ENCODE peak calls at places on chromosomes 2 and 18, in five cellular contexts. U is EL; X is stimulated activated CD4-positive, alpha-beta T cell treated with anti-CD3 and anti-CD28 coated beads, Interleukin-2, amount 100 ng/mL, for 48 hours; C is Peyer's patch; V is substantia nigra. W is an unnamed sample.

GRCh38 chr18:31245820-31246219 is 72.1 kb upstream of the DSG1 start:
- DNase-seq in C (no peak), V (no peak), U (no peak), X (no peak), W (no peak)

GRCh38 chr2:223591596-223591995 is 10.6 kb downstream of the SCG2 start:
- DNase-seq in X (no peak), C (no peak), U (peak; percentile 43), V (no peak), W (no peak)

GRCh38 chr2:66813525-66813924 is 378.6 kb downstream of the MEIS1 start:
- DNase-seq in V (no peak), X (no peak), U (no peak), C (no peak), W (no peak)

GRCh38 chr2:211611061-211611518 is 927.5 kb downstream of the ERBB4 start:
- DNase-seq in V (no peak), U (peak; percentile 2), C (no peak), X (no peak), W (no peak)

GRCh38 chr18:41751161-41751560 is 203.9 kb upstream of the PIK3C3 start:
- DNase-seq in V (no peak), U (peak; percentile 31), X (no peak), C (no peak), W (no peak)

GRCh38 chr2:95025406-95026319 is at the start of gene MAL:
- DNase-seq in U (peak; percentile 11), C (no peak), X (peak; percentile 46), V (peak; percentile 69), W (peak; percentile 27)

GRCh38 chr2:238930216-238930615 is 82.3 kb downstream of the TWIST2 start:
- DNase-seq in V (no peak), X (no peak), U (no peak), C (no peak), W (no peak)

GRCh38 chr2:102736174-102736606 is 25.6 kb upstream of the TMEM182 start:
- DNase-seq in X (no peak), V (no peak), C (peak; percentile 74), U (peak; percentile 33), W (peak; percentile 63)

GRCh38 chr2:109239720-109240119 is 110.7 kb downstream of the SH3RF3 start:
- DNase-seq in X (no peak), U (peak; percentile 80), V (no peak), C (no peak), W (no peak)

GRCh38 chr2:231294116-231294515 is 95.7 kb downstream of the ARMC9 start:
- DNase-seq in V (no peak), X (no peak), C (no peak), U (no peak), W (no peak)

GRCh38 chr2:129771606-129772598 is 207.6 kb upstream of the RAB6C start:
- DNase-seq in V (no peak), U (no peak), C (no peak), X (no peak), W (no peak)

GRCh38 chr2:165406053-165406628 is 63.4 kb upstream of the CSRNP3 start:
- DNase-seq in U (peak; percentile 1), X (no peak), V (no peak), C (no peak), W (no peak)

GRCh38 chr2:174259981-174260380 is 11.6 kb upstream of the OLA1 start:
- DNase-seq in C (no peak), X (no peak), U (peak; percentile 66), V (no peak), W (no peak)

GRCh38 chr18:36533446-36534153 is 236.1 kb downstream of the FHOD3 start:
- DNase-seq in V (no peak), C (no peak), U (no peak), X (no peak), W (no peak)

GRCh38 chr2:203077458-203077857 is 62.8 kb downstream of the NBEAL1 start:
- DNase-seq in X (no peak), V (no peak), C (no peak), U (peak; percentile 34), W (no peak)

GRCh38 chr2:187500585-187501359 is 52.7 kb upstream of the CALCRL start:
- DNase-seq in U (peak; percentile 66), X (no peak), V (no peak), C (peak; percentile 65), W (no peak)

GRCh38 chr2:146642066-146642465 is 1202.8 kb upstream of the ACVR2A start:
- DNase-seq in X (no peak), U (no peak), V (no peak), C (no peak), W (no peak)

GRCh38 chr18:21955757-21956652 is 213.4 kb upstream of the GATA6 start:
- DNase-seq in C (peak; percentile 86), U (peak; percentile 61), V (peak; percentile 5), X (peak; percentile 82), W (peak; percentile 90)

GRCh38 chr2:121648206-121648605 is 1.1 kb downstream of the CLASP1 start:
- DNase-seq in X (no peak), U (peak; percentile 24), V (no peak), C (no peak), W (no peak)

GRCh38 chr2:239671471-239671870 is 270.7 kb upstream of the HDAC4 start:
- DNase-seq in U (no peak), C (no peak), X (no peak), V (no peak), W (no peak)

GRCh38 chr18:77360315-77361186 is 110.9 kb downstream of the GALR1 start:
- DNase-seq in U (no peak), X (no peak), C (no peak), V (no peak), W (no peak)

GRCh38 chr2:233241803-233242202 is 9.7 kb upstream of the ATG16L1 start:
- DNase-seq in X (no peak), V (no peak), U (no peak), C (peak; percentile 61), W (peak; percentile 64)

W was measured in mucosa of descending colon.